ENCODE peak calls at places on chromosomes 2 and 18, in five cellular contexts. K is PC-3, M is tibial nerve, X is OCI-LY7, W is H9. V is an unnamed sample. For H3K9me3, the result is how much of the 10 kb centered on the place peaks cover.

GRCh38 chr2:233584210-233584609 is 17.6 kb upstream of the USP40 start:
- DNase-seq in X (no peak), W (no peak), M (no peak), K (no peak), V (no peak)

GRCh38 chr2:192885569-192886160 is 690.9 kb upstream of the TMEFF2 start:
- DNase-seq in W (no peak), X (no peak), M (no peak), K (peak), V (no peak)

GRCh38 chr18:62287753-62288668 is 37.1 kb upstream of the TNFRSF11A start:
- DNase-seq in M (no peak), K (no peak), X (peak), W (no peak), V (no peak)

GRCh38 chr2:70133521-70134348 is 46.5 kb downstream of the PCBP1 start:
- DNase-seq in W (no peak), X (no peak), K (no peak), M (no peak), V (no peak)

GRCh38 chr18:62827397-62827796 is 112.1 kb downstream of the PHLPP1 start:
- DNase-seq in X (no peak), M (no peak), W (no peak), K (no peak), V (no peak)

GRCh38 chr18:37389684-37390368 is 175.8 kb downstream of the CELF4 start:
- DNase-seq in X (no peak), M (no peak), W (no peak), K (no peak), V (no peak)

GRCh38 chr2:120108749-120109148 is 95.9 kb downstream of the EPB41L5 start:
- DNase-seq in M (no peak), K (peak), X (no peak), W (no peak), V (no peak)

GRCh38 chr18:45837283-45838070 is 12.0 kb downstream of the SIGLEC15 start:
- DNase-seq in M (no peak), W (peak), X (no peak), K (no peak), V (peak)

GRCh38 chr18:70662588-70662987 is 373.7 kb downstream of the SOCS6 start:
- DNase-seq in W (no peak), X (no peak), K (no peak), M (no peak), V (no peak)

GRCh38 chr2:109435866-109436634 is 177.7 kb downstream of the SEPTIN10 start:
- DNase-seq in M (no peak), X (no peak), W (no peak), K (no peak), V (no peak)

GRCh38 chr2:239122711-239123110 is 274.8 kb downstream of the TWIST2 start:
- DNase-seq in K (no peak), W (no peak), X (no peak), M (no peak), V (no peak)

GRCh38 chr2:157751462-157752058 is 122.9 kb upstream of the ACVR1C start:
- DNase-seq in M (no peak), X (peak), K (peak), W (peak), V (no peak)

GRCh38 chr2:32553829-32554432 is 73.9 kb upstream of the TTC27 start:
- DNase-seq in W (no peak), M (no peak), X (peak), K (peak), V (no peak)

GRCh38 chr2:112706170-112706664 is 14.6 kb upstream of the NT5DC4 start:
- DNase-seq in X (no peak), M (no peak), K (peak), W (no peak), V (no peak)

GRCh38 chr18:62978251-62979049 is 263.1 kb downstream of the PHLPP1 start:
- DNase-seq in W (no peak), M (no peak), X (no peak), K (no peak), V (no peak)

GRCh38 chr2:99861376-99861760 is 281.0 kb downstream of the AFF3 start:
- DNase-seq in X (peak), K (no peak), W (no peak), M (no peak), V (no peak)

GRCh38 chr2:174121612-174122011 is 126.7 kb downstream of the OLA1 start:
- DNase-seq in M (no peak), W (no peak), X (no peak), K (peak), V (no peak)

GRCh38 chr2:163469561-163469962 is 266.2 kb downstream of the FIGN start:
- DNase-seq in X (no peak), W (no peak), M (no peak), K (no peak), V (no peak)

GRCh38 chr2:54065411-54065810 is 50.0 kb upstream of the ACYP2 start:
- DNase-seq in K (peak), W (no peak), X (no peak), M (no peak), V (no peak)

GRCh38 chr18:54254265-54254758 is 15.0 kb upstream of the POLI start:
- DNase-seq in K (peak), W (no peak), X (no peak), M (no peak), V (no peak)

GRCh38 chr2:46264447-46264846 is 32.8 kb upstream of the EPAS1 start:
- DNase-seq in M (no peak), K (no peak), X (no peak), W (no peak), V (no peak)
- TF ChIP-seq CTCF in M (no peak), K (no peak), X (no peak), W (no peak), V (no peak)

GRCh38 chr2:160513120-160513519 is 19.5 kb upstream of the RBMS1 start:
- DNase-seq in K (no peak), M (no peak), W (no peak), X (no peak), V (no peak)
- H3K27ac ChIP-seq in K (no peak), M (no peak), W (no peak), X (no peak), V (no peak)

GRCh38 chr2:84204995-84205394 is 254.1 kb downstream of the SUCLG1 start:
- DNase-seq in K (no peak), X (no peak), W (no peak), M (no peak), V (no peak)

GRCh38 chr2:84197901-84198300 is 261.2 kb downstream of the SUCLG1 start:
- DNase-seq in K (no peak), X (no peak), W (no peak), M (no peak), V (no peak)

GRCh38 chr2:84201158-84201557 is 257.9 kb downstream of the SUCLG1 start:
- DNase-seq in X (no peak), K (no peak), M (no peak), W (no peak), V (no peak)

GRCh38 chr2:84202166-84202565 is 256.9 kb downstream of the SUCLG1 start:
- DNase-seq in M (no peak), K (no peak), X (no peak), W (no peak), V (no peak)
- H3K9me3 ChIP-seq in M (under half), K (under half), X (under half), W (under half), V (under half)

DNA sequence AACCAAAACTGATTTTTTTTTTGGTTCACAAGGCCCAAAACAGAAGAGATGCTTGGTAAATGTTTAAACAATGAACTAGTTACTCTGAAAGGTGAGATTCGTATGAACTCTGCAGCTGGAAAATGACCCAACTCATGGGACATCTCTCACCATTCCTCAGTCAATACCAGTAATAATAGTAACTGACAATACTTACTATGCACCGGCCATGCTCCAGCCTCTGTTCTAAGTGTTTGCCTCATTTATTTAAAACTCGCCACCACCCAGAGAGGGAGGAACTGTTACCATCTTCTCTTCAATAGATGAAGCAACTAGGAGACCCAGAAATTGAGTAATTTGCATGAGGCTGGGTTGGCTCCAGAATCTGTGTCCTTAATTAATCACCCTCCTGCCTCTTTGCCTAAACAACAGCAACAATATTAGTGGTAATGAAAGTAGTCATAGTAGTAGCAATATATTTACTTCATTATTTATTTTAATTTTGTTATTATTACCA is 130.4 kb downstream of the CTIF start:
- DNase-seq in X (no peak), K (no peak), M (no peak), W (no peak), V (no peak)
- TF ChIP-seq CTCF in X (no peak), K (no peak), M (no peak), W (no peak), V (no peak)

DNA sequence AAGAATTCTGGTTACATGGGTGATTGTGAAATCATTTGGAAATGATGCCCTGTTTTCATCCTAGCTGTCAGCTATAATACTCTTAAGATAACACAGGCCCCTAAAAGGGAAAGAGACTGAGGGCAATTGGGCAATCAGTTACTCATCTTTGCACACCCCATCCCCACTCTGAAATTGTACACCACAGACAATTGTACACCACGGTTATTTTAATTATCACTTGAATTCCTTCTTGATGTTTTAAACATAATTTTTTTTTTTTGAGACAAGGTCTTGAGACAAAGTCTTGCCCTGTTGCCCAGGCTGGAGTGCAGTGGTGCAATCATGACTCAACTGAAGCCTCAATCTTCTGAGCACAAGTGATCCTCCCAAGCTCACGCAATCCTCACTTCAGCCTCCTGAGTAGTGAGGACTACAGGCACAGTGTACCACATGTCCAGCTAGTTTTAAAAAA is 862.4 kb upstream of the ACVR2A start:
- DNase-seq in X (no peak), K (no peak), W (no peak), M (no peak), V (no peak)
- H3K27ac ChIP-seq in X (no peak), K (no peak), W (no peak), M (no peak), V (no peak)

GRCh38 chr2:62727876-62728566 is 22.5 kb downstream of the EHBP1 start:
- DNase-seq in W (no peak), M (no peak), X (no peak), K (no peak), V (no peak)

GRCh38 chr2:62724106-62724505 is 18.6 kb downstream of the EHBP1 start:
- DNase-seq in W (no peak), K (no peak), M (no peak), X (no peak), V (no peak)

GRCh38 chr2:62725712-62726055 is 20.2 kb downstream of the EHBP1 start:
- DNase-seq in K (no peak), M (no peak), X (no peak), W (no peak), V (no peak)

GRCh38 chr2:62724886-62725711 is 19.6 kb downstream of the EHBP1 start:
- DNase-seq in W (peak), M (no peak), K (peak), X (peak), V (peak)

DNA sequence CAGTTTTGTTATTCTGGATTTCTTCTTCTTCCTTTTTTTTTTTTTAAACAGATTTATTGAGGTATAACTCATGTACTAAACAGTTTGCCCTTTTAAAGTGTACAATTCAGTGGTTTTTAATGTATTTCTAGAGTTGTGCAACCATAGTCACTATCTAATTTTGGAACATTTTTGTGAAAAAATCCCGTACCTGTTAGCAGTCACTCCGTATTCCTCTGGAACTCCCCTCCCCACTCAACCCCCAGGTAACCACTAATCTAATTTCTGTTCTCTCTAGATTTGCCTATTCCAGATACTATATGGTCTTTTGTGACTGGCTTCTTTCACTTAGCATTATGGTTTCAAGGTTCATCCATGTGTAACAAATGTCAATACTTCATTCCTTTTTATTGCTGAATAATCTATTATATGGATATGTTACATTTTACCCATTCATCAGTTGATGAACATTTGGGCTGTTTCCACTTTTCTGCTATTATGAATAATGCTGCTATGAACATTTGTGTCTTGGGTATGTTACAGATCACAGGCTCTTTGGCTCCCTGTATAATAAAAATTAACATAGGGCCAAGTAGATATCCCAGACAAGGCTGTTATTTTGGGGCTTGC is 21.9 kb downstream of the EHBP1 start:
- DNase-seq in W (no peak), K (no peak), M (no peak), X (no peak), V (no peak)
- H3K9me3 ChIP-seq in W (under half), K (under half), M (under half), X (under half), V (under half)

GRCh38 chr2:37877457-37878315 is 47.4 kb upstream of the RMDN2 start:
- DNase-seq in M (no peak), K (peak), X (peak), W (no peak), V (no peak)
- TF ChIP-seq CTCF in M (peak), K (peak), X (peak), W (peak), V (peak)